ENCODE peak calls at places on chromosomes 5 and 9, in seven cellular contexts. O is H1, V is IMR-90, F is hepatocyte, P is GM23338, Q is endothelial cell of umbilical vein, L is HepG2. C is an unnamed sample.

GRCh38 chr9:1120500-1120899 is 70.3 kb downstream of the DMRT2 start:
- DNase-seq in F (no peak), V (no peak), P (peak), L (no peak), O (no peak), Q (no peak), C (no peak)

GRCh38 chr5:160616712-160617497 is 195.2 kb downstream of the PTTG1 start:
- DNase-seq in F (no peak), P (no peak), V (no peak), O (no peak), L (no peak), Q (no peak), C (no peak)

GRCh38 chr9:81369136-81369535 is 320.2 kb downstream of the TLE1 start:
- DNase-seq in P (no peak), F (no peak), L (no peak), V (no peak), O (no peak), Q (no peak), C (no peak)

GRCh38 chr9:69120380-69121154 is 53.5 kb upstream of the TJP2 start:
- DNase-seq in P (peak), V (no peak), O (peak), Q (peak), F (peak), L (peak), C (peak)

GRCh38 chr9:19787672-19788071 is 1.2 kb downstream of the SLC24A2 start:
- DNase-seq in L (no peak), F (no peak), Q (no peak), O (no peak), V (no peak), P (no peak), C (no peak)

GRCh38 chr9:93902051-93902779 is 52.9 kb downstream of the BARX1 start:
- DNase-seq in L (no peak), F (no peak), O (no peak), Q (no peak), P (no peak), V (no peak), C (no peak)

GRCh38 chr5:59036274-59036961 is 453.5 kb downstream of the RAB3C start:
- DNase-seq in F (peak), Q (peak), P (no peak), L (no peak), V (peak), O (no peak), C (peak)

GRCh38 chr9:105138306-105138801 is 106.1 kb upstream of the SLC44A1 start:
- DNase-seq in F (peak), O (peak), P (peak), L (peak), Q (no peak), V (no peak), C (no peak)

GRCh38 chr9:573551-574410 is 267.7 kb upstream of the DMRT1 start:
- DNase-seq in O (no peak), Q (no peak), P (peak), L (peak), F (no peak), V (no peak), C (no peak)

GRCh38 chr5:92370032-92370431 is 986.9 kb upstream of the ARRDC3 start:
- DNase-seq in P (no peak), V (no peak), F (no peak), L (no peak), Q (no peak), O (no peak), C (no peak)

GRCh38 chr9:77011973-77012817 is 7.3 kb upstream of the FOXB2 start:
- DNase-seq in L (peak), O (no peak), V (peak), F (peak), Q (peak), P (peak), C (peak)

GRCh38 chr9:117218951-117219350 is 195.9 kb downstream of the ASTN2 start:
- DNase-seq in O (no peak), P (no peak), V (no peak), Q (no peak), L (no peak), F (no peak), C (no peak)

GRCh38 chr5:143002459-143003327 is 232.5 kb downstream of the ARHGAP26 start:
- DNase-seq in O (no peak), V (peak), F (no peak), Q (peak), P (peak), L (no peak), C (peak)

GRCh38 chr5:16464664-16465543 is 696 bp downstream of the ZNF622 start:
- DNase-seq in L (no peak), Q (peak), V (no peak), P (peak), O (no peak), F (peak), C (no peak)

GRCh38 chr5:125059255-125060050 is 313.0 kb upstream of the ZNF608 start:
- DNase-seq in V (peak), Q (no peak), L (no peak), P (no peak), F (peak), O (no peak), C (no peak)

GRCh38 chr5:80234311-80234948 is 21.4 kb downstream of the SERINC5 start:
- DNase-seq in F (no peak), O (no peak), L (no peak), V (no peak), Q (no peak), P (no peak), C (no peak)

GRCh38 chr9:121285835-121286687 is 18.1 kb downstream of the GSN start:
- DNase-seq in L (no peak), F (peak), O (no peak), Q (peak), V (peak), P (peak), C (no peak)

GRCh38 chr5:42655982-42656660 is 100.5 kb upstream of the CCDC152 start:
- DNase-seq in O (no peak), F (no peak), Q (no peak), P (no peak), V (no peak), L (no peak), C (peak)

GRCh38 chr9:1005043-1005667 is 28.7 kb downstream of the DMRT3 start:
- DNase-seq in L (peak), V (peak), Q (peak), F (peak), O (no peak), P (peak), C (peak)

GRCh38 chr9:131525643-131526565 is 5.2 kb downstream of the UCK1 start:
- DNase-seq in Q (no peak), F (no peak), O (no peak), V (no peak), P (no peak), L (no peak), C (no peak)

GRCh38 chr5:83471405-83472212 is at the start of gene VCAN:
- DNase-seq in Q (no peak), F (peak), V (peak), O (no peak), P (peak), L (no peak), C (peak)

GRCh38 chr9:79868532-79869189 is 296.9 kb downstream of the TLE4 start:
- DNase-seq in Q (no peak), P (no peak), L (no peak), F (no peak), O (no peak), V (no peak), C (no peak)

GRCh38 chr5:98779264-98779877 is 5.9 kb downstream of the RGMB start:
- DNase-seq in L (peak), O (no peak), Q (no peak), P (no peak), F (no peak), V (no peak), C (no peak)

GRCh38 chr5:172714491-172715420 is 56.2 kb downstream of the DUSP1 start:
- DNase-seq in F (peak), O (no peak), V (peak), Q (peak), P (peak), L (peak), C (peak)

GRCh38 chr5:147558826-147559225 is 49.0 kb upstream of the DPYSL3 start:
- DNase-seq in Q (peak), V (peak), P (peak), F (peak), L (no peak), O (no peak), C (peak)

GRCh38 chr9:113131689-113132151 is 19.1 kb upstream of the SLC31A2 start:
- DNase-seq in P (peak), Q (peak), V (peak), F (peak), L (no peak), O (no peak), C (peak)

GRCh38 chr5:174690256-174690655 is 34.1 kb upstream of the MSX2 start:
- DNase-seq in Q (no peak), P (peak), V (peak), O (no peak), L (no peak), F (peak), C (peak)

GRCh38 chr5:22852807-22853670 is at the start of gene CDH12:
- DNase-seq in V (no peak), O (no peak), Q (no peak), P (peak), L (no peak), F (peak), C (peak)

GRCh38 chr5:60479542-60479941 is 220.4 kb downstream of the DEPDC1B start:
- DNase-seq in V (no peak), L (no peak), Q (no peak), P (no peak), O (no peak), F (no peak), C (no peak)

GRCh38 chr5:60487885-60488425 is 212.0 kb downstream of the DEPDC1B start:
- DNase-seq in V (no peak), P (no peak), F (peak), Q (no peak), L (peak), O (no peak), C (peak)

GRCh38 chr5:60482301-60482700 is 217.7 kb downstream of the DEPDC1B start:
- DNase-seq in P (no peak), L (no peak), Q (no peak), O (no peak), V (no peak), F (no peak), C (no peak)

GRCh38 chr5:60487466-60487865 is 212.5 kb downstream of the DEPDC1B start:
- DNase-seq in O (no peak), F (peak), Q (no peak), L (peak), P (no peak), V (no peak), C (peak)

GRCh38 chr5:60483046-60483445 is 216.9 kb downstream of the DEPDC1B start:
- DNase-seq in L (no peak), Q (no peak), F (no peak), P (no peak), V (peak), O (no peak), C (peak)
- H3K4me2 ChIP-seq in L (no peak), Q (no peak), F (no peak), P (no peak), V (no peak), O (no peak), C (no peak)

GRCh38 chr9:108134501-108135128 is 645.0 kb upstream of the KLF4 start:
- DNase-seq in F (no peak), P (no peak), V (no peak), L (no peak), Q (peak), O (no peak), C (no peak)

GRCh38 chr9:108136646-108137045 is 647.1 kb upstream of the KLF4 start:
- DNase-seq in P (no peak), O (no peak), Q (no peak), F (no peak), V (peak), L (no peak), C (no peak)

GRCh38 chr9:108142142-108142503 is 652.6 kb upstream of the KLF4 start:
- DNase-seq in P (no peak), O (no peak), Q (no peak), L (no peak), V (no peak), F (no peak), C (no peak)

GRCh38 chr9:108142504-108143201 is 653.1 kb upstream of the KLF4 start:
- DNase-seq in O (no peak), L (no peak), P (peak), Q (peak), V (peak), F (peak), C (no peak)

DNA sequence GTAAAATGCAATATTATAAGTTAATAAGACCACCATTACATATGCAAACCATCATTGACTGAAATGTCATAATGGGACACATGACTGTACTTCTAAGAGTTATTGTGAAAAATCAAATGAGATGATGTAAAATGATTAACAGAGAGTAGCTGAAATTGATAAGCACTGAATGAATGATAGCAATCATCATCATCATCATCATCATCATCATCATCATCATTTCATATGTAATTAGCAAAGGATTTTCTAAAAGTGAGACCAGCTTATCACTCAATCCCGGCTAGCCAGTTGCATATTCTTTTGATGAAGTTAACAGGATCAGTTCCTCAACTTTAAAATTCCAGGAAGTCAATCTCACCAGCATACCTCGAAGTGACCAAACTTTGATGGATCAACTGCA is 650.3 kb upstream of the KLF4 start:
- DNase-seq in Q (no peak), P (no peak), F (no peak), L (no peak), V (no peak), O (no peak), C (no peak)
- TF ChIP-seq CTCF in Q (no peak), P (no peak), F (no peak), L (no peak), V (no peak), O (no peak), C (no peak)

GRCh38 chr5:150575745-150576448 is 64.6 kb upstream of the SYNPO start:
- DNase-seq in O (no peak), L (no peak), V (no peak), F (no peak), Q (no peak), P (no peak), C (no peak)
- H3K4me2 ChIP-seq in O (no peak), L (peak), V (no peak), F (no peak), Q (no peak), P (no peak), C (no peak)

GRCh38 chr5:151581841-151582583 is 9.1 kb downstream of the FAT2 start:
- DNase-seq in Q (no peak), F (no peak), V (no peak), L (no peak), O (no peak), P (no peak), C (no peak)
- TF ChIP-seq CTCF in Q (no peak), F (no peak), V (no peak), L (no peak), O (no peak), P (no peak), C (no peak)

GRCh38 chr9:37157978-37158377 is 37.6 kb downstream of the ZCCHC7 start:
- DNase-seq in P (no peak), Q (no peak), O (no peak), V (no peak), L (no peak), F (no peak), C (no peak)

GRCh38 chr9:37165644-37166043 is 45.3 kb downstream of the ZCCHC7 start:
- DNase-seq in P (no peak), V (no peak), O (no peak), F (no peak), Q (no peak), L (no peak), C (no peak)

GRCh38 chr9:37167456-37167855 is 47.1 kb downstream of the ZCCHC7 start:
- DNase-seq in O (no peak), P (no peak), Q (peak), F (no peak), V (peak), L (no peak), C (no peak)

DNA sequence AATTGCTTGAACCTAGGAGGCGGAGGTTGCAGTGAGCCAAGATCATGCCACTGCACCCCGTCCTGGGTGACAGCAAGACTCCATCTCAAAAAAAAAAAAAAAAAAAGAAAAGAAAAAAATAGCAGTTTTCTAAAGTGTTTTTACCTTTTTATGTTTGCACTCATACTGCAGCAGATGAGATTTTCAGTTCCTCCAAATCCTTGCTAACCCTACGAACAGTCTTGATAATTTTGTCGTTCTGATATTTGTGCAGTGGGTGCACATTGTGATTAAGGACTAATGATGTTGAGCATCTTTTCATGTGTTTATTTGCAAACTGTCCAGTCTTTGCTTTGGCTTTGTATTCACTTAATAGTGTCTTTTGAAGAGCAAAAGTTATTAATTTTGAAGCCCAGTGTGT is 42.9 kb downstream of the ZCCHC7 start:
- DNase-seq in V (no peak), L (no peak), P (no peak), Q (no peak), F (no peak), O (no peak), C (no peak)
- H3K4me2 ChIP-seq in V (no peak), L (no peak), P (no peak), Q (no peak), F (no peak), O (no peak), C (no peak)

DNA sequence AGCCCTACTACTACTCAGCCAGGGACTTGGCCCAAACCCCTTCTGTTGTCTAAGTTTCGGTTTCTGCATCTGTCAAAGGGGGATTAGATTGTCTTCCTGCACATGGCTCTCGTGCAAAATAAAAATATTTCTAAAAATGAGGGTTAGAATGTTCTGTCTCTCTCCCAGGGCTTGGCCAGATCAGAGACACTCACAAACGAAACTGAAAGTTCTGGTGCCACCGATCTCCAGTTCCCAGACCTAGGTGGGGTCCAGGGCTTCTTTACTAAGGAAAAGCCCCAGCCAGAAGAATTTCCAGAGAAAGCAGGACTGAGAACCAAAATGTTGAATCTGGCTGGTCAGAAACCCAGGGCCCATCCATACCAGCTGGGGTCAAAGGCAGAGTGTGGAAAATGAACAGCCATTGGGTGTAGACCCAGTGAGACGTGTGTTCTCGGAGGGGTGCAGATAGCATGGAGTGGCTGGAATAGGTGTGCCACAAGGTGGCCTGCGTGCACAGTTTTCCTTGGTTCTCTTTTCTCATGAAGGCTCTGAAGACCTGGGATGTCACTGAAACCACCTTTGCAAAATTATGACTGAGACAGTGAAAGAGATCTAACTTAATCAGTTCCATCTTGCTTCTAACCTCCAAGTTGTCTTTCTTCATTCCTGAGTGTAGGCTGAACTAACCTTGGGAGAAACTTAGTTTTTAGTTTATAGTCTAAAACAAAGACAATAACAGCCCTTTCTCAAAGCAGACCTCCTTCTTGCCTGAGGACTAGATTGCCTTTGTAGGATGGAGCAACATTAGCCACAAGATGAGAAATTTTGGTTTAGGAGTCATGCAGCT is 2.2 kb upstream of the SLC23A1 start:
- DNase-seq in P (no peak), O (no peak), Q (no peak), F (no peak), V (no peak), L (peak), C (no peak)
- TF ChIP-seq CTCF in P (peak), O (no peak), Q (no peak), F (no peak), V (no peak), L (peak), C (peak)

GRCh38 chr9:124660341-124660801 is 110.7 kb downstream of the NR6A1 start:
- DNase-seq in P (peak), F (peak), Q (peak), V (peak), L (peak), O (no peak), C (peak)
- H3K4me2 ChIP-seq in P (peak), F (peak), Q (peak), V (peak), L (peak), O (peak), C (peak)

GRCh38 chr9:21434202-21435014 is 5.8 kb upstream of the IFNA1 start:
- DNase-seq in F (peak), Q (peak), L (peak), O (no peak), V (peak), P (peak), C (peak)
- TF ChIP-seq CTCF in F (peak), Q (peak), L (peak), O (no peak), V (peak), P (peak), C (peak)

C was measured in PC-3.